ENCODE peak calls at places on chromosomes 3 and 15, in eight cellular contexts. One of them, this sample, is unnamed.

GRCh38 chr3:193788189-193788946 is 195.4 kb downstream of the OPA1 start:
- DNase-seq in HFFc6: no peak
- DNase-seq in WTC11: peak; percentile 73
- DNase-seq in Peyer's patch: peak; percentile 37
- DNase-seq in cardiac muscle cell: peak; percentile 78
- DNase-seq in OCI-LY7: peak; percentile 81
- DNase-seq in type B pancreatic cell: no peak
- DNase-seq in RWPE1: no peak
- DNase-seq in this sample: no peak

GRCh38 chr3:118692417-118692816 is 342.2 kb downstream of the IGSF11 start:
- DNase-seq in HFFc6: no peak
- DNase-seq in WTC11: no peak
- DNase-seq in Peyer's patch: no peak
- DNase-seq in cardiac muscle cell: no peak
- DNase-seq in OCI-LY7: no peak
- DNase-seq in type B pancreatic cell: no peak
- DNase-seq in RWPE1: no peak
- DNase-seq in this sample: no peak

GRCh38 chr3:22779737-22780136 is 423.4 kb upstream of the UBE2E2 start:
- DNase-seq in HFFc6: no peak
- DNase-seq in WTC11: no peak
- DNase-seq in Peyer's patch: no peak
- DNase-seq in cardiac muscle cell: peak; percentile 60
- DNase-seq in OCI-LY7: no peak
- DNase-seq in type B pancreatic cell: no peak
- DNase-seq in RWPE1: peak; percentile 9
- DNase-seq in this sample: no peak

GRCh38 chr3:54951405-54951804 is 23.5 kb upstream of the LRTM1 start:
- DNase-seq in HFFc6: peak; percentile 87
- DNase-seq in WTC11: peak; percentile 73
- DNase-seq in Peyer's patch: peak; percentile 17
- DNase-seq in cardiac muscle cell: peak; percentile 92
- DNase-seq in OCI-LY7: peak; percentile 22
- DNase-seq in type B pancreatic cell: no peak
- DNase-seq in RWPE1: peak; percentile 37
- DNase-seq in this sample: peak; percentile 60

GRCh38 chr15:93829115-93829849 is 402.1 kb upstream of the MCTP2 start:
- DNase-seq in HFFc6: no peak
- DNase-seq in WTC11: no peak
- DNase-seq in Peyer's patch: no peak
- DNase-seq in cardiac muscle cell: peak; percentile 81
- DNase-seq in OCI-LY7: no peak
- DNase-seq in type B pancreatic cell: no peak
- DNase-seq in RWPE1: peak; percentile 94
- DNase-seq in this sample: no peak

GRCh38 chr3:111903067-111903511 is 44.0 kb downstream of the PHLDB2 start:
- DNase-seq in HFFc6: peak; percentile 81
- DNase-seq in WTC11: no peak
- DNase-seq in Peyer's patch: no peak
- DNase-seq in cardiac muscle cell: peak; percentile 59
- DNase-seq in OCI-LY7: no peak
- DNase-seq in type B pancreatic cell: no peak
- DNase-seq in RWPE1: peak; percentile 92
- DNase-seq in this sample: no peak

GRCh38 chr3:141060287-141060686 is 9.1 kb downstream of the SPSB4 start:
- DNase-seq in HFFc6: no peak
- DNase-seq in WTC11: no peak
- DNase-seq in Peyer's patch: no peak
- DNase-seq in cardiac muscle cell: no peak
- DNase-seq in OCI-LY7: no peak
- DNase-seq in type B pancreatic cell: peak; percentile 34
- DNase-seq in RWPE1: no peak
- DNase-seq in this sample: no peak

GRCh38 chr15:63870403-63871209 is 36.9 kb upstream of the HERC1 start:
- DNase-seq in HFFc6: peak; percentile 83
- DNase-seq in WTC11: peak; percentile 65
- DNase-seq in Peyer's patch: no peak
- DNase-seq in cardiac muscle cell: peak; percentile 88
- DNase-seq in OCI-LY7: no peak
- DNase-seq in type B pancreatic cell: no peak
- DNase-seq in RWPE1: peak; percentile 70
- DNase-seq in this sample: no peak

GRCh38 chr15:75203908-75204263 is 2.2 kb downstream of the C15orf39 start:
- DNase-seq in HFFc6: no peak
- DNase-seq in WTC11: no peak
- DNase-seq in Peyer's patch: no peak
- DNase-seq in cardiac muscle cell: no peak
- DNase-seq in OCI-LY7: peak; percentile 24
- DNase-seq in type B pancreatic cell: no peak
- DNase-seq in RWPE1: no peak
- DNase-seq in this sample: no peak

GRCh38 chr3:27976933-27977332 is 254.8 kb upstream of the EOMES start:
- DNase-seq in HFFc6: no peak
- DNase-seq in WTC11: no peak
- DNase-seq in Peyer's patch: no peak
- DNase-seq in cardiac muscle cell: peak; percentile 55
- DNase-seq in OCI-LY7: no peak
- DNase-seq in type B pancreatic cell: no peak
- DNase-seq in RWPE1: peak; percentile 8
- DNase-seq in this sample: peak; percentile 83

GRCh38 chr15:32818758-32819405 is 101.1 kb downstream of the GREM1 start:
- DNase-seq in HFFc6: peak; percentile 25
- DNase-seq in WTC11: no peak
- DNase-seq in Peyer's patch: no peak
- DNase-seq in cardiac muscle cell: peak; percentile 57
- DNase-seq in OCI-LY7: no peak
- DNase-seq in type B pancreatic cell: no peak
- DNase-seq in RWPE1: no peak
- DNase-seq in this sample: no peak

GRCh38 chr15:78909791-78910228 is 35.0 kb downstream of the CTSH start:
- DNase-seq in HFFc6: peak; percentile 29
- DNase-seq in WTC11: peak; percentile 65
- DNase-seq in Peyer's patch: peak; percentile 36
- DNase-seq in cardiac muscle cell: peak; percentile 61
- DNase-seq in OCI-LY7: peak; percentile 66
- DNase-seq in type B pancreatic cell: no peak
- DNase-seq in RWPE1: peak; percentile 52
- DNase-seq in this sample: no peak

GRCh38 chr3:56837196-56837955 is 35.6 kb upstream of the ARHGEF3 start:
- DNase-seq in HFFc6: no peak
- DNase-seq in WTC11: no peak
- DNase-seq in Peyer's patch: no peak
- DNase-seq in cardiac muscle cell: no peak
- DNase-seq in OCI-LY7: peak; percentile 78
- DNase-seq in type B pancreatic cell: no peak
- DNase-seq in RWPE1: no peak
- DNase-seq in this sample: no peak

GRCh38 chr3:173028351-173028750 is 112.7 kb downstream of the SPATA16 start:
- DNase-seq in HFFc6: no peak
- DNase-seq in WTC11: no peak
- DNase-seq in Peyer's patch: no peak
- DNase-seq in cardiac muscle cell: no peak
- DNase-seq in OCI-LY7: no peak
- DNase-seq in type B pancreatic cell: no peak
- DNase-seq in RWPE1: no peak
- DNase-seq in this sample: no peak

GRCh38 chr15:37142371-37142770 is 42.0 kb upstream of the MEIS2 start:
- DNase-seq in HFFc6: no peak
- DNase-seq in WTC11: no peak
- DNase-seq in Peyer's patch: no peak
- DNase-seq in cardiac muscle cell: no peak
- DNase-seq in OCI-LY7: no peak
- DNase-seq in type B pancreatic cell: no peak
- DNase-seq in RWPE1: peak; percentile 37
- DNase-seq in this sample: no peak

GRCh38 chr3:53028641-53029040 is 17.2 kb downstream of the SFMBT1 start:
- DNase-seq in HFFc6: no peak
- DNase-seq in WTC11: no peak
- DNase-seq in Peyer's patch: no peak
- DNase-seq in cardiac muscle cell: no peak
- DNase-seq in OCI-LY7: no peak
- DNase-seq in type B pancreatic cell: no peak
- DNase-seq in RWPE1: no peak
- DNase-seq in this sample: no peak

GRCh38 chr3:16849795-16850194 is 35.0 kb upstream of the PLCL2 start:
- DNase-seq in HFFc6: peak; percentile 38
- DNase-seq in WTC11: no peak
- DNase-seq in Peyer's patch: no peak
- DNase-seq in cardiac muscle cell: peak; percentile 89
- DNase-seq in OCI-LY7: no peak
- DNase-seq in type B pancreatic cell: no peak
- DNase-seq in RWPE1: no peak
- DNase-seq in this sample: no peak
- TF ChIP-seq CTCF in HFFc6: no peak
- TF ChIP-seq CTCF in WTC11: no peak
- TF ChIP-seq CTCF in Peyer's patch: no peak
- TF ChIP-seq CTCF in cardiac muscle cell: no peak
- TF ChIP-seq CTCF in OCI-LY7: no peak
- TF ChIP-seq CTCF in type B pancreatic cell: no peak
- TF ChIP-seq CTCF in RWPE1: no peak
- TF ChIP-seq CTCF in this sample: no peak

GRCh38 chr3:42192334-42193200 is 73.4 kb downstream of the CCK start:
- DNase-seq in HFFc6: peak; percentile 40
- DNase-seq in WTC11: no peak
- DNase-seq in Peyer's patch: no peak
- DNase-seq in cardiac muscle cell: peak; percentile 13
- DNase-seq in OCI-LY7: peak; percentile 79
- DNase-seq in type B pancreatic cell: no peak
- DNase-seq in RWPE1: no peak
- DNase-seq in this sample: no peak

GRCh38 chr3:42190701-42191442 is 75.1 kb downstream of the CCK start:
- DNase-seq in HFFc6: peak; percentile 43
- DNase-seq in WTC11: peak; percentile 76
- DNase-seq in Peyer's patch: peak; percentile 63
- DNase-seq in cardiac muscle cell: peak; percentile 72
- DNase-seq in OCI-LY7: peak; percentile 84
- DNase-seq in type B pancreatic cell: peak; percentile 77
- DNase-seq in RWPE1: peak; percentile 38
- DNase-seq in this sample: no peak

GRCh38 chr3:42189071-42189470 is 76.9 kb downstream of the CCK start:
- DNase-seq in HFFc6: no peak
- DNase-seq in WTC11: no peak
- DNase-seq in Peyer's patch: no peak
- DNase-seq in cardiac muscle cell: no peak
- DNase-seq in OCI-LY7: no peak
- DNase-seq in type B pancreatic cell: no peak
- DNase-seq in RWPE1: no peak
- DNase-seq in this sample: no peak

GRCh38 chr3:42189746-42190145 is 76.2 kb downstream of the CCK start:
- DNase-seq in HFFc6: no peak
- DNase-seq in WTC11: no peak
- DNase-seq in Peyer's patch: no peak
- DNase-seq in cardiac muscle cell: no peak
- DNase-seq in OCI-LY7: no peak
- DNase-seq in type B pancreatic cell: no peak
- DNase-seq in RWPE1: no peak
- DNase-seq in this sample: no peak

DNA sequence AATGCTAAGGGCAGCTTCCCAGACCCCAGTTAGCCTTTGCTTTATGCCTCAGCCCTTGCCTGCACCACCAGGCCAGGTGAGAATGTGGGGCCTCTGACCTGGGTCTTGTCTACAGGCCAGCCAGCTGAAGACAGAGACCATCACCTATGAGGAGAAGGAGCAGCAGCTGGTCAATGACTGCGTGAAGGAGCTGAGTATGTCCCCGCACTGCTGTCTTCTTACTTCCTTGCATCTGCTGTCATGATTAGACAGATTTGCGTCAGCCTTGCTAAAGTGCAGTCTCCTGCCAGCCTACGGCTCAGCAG is 74.6 kb downstream of the CCK start:
- DNase-seq in HFFc6: no peak
- DNase-seq in WTC11: no peak
- DNase-seq in Peyer's patch: no peak
- DNase-seq in cardiac muscle cell: no peak
- DNase-seq in OCI-LY7: peak; percentile 70
- DNase-seq in type B pancreatic cell: no peak
- DNase-seq in RWPE1: no peak
- DNase-seq in this sample: no peak
- TF ChIP-seq CTCF in HFFc6: peak; percentile 61
- TF ChIP-seq CTCF in WTC11: no peak
- TF ChIP-seq CTCF in Peyer's patch: no peak
- TF ChIP-seq CTCF in cardiac muscle cell: no peak
- TF ChIP-seq CTCF in OCI-LY7: peak; percentile 70
- TF ChIP-seq CTCF in type B pancreatic cell: peak; percentile 48
- TF ChIP-seq CTCF in RWPE1: peak; percentile 56
- TF ChIP-seq CTCF in this sample: peak; percentile 61

DNA sequence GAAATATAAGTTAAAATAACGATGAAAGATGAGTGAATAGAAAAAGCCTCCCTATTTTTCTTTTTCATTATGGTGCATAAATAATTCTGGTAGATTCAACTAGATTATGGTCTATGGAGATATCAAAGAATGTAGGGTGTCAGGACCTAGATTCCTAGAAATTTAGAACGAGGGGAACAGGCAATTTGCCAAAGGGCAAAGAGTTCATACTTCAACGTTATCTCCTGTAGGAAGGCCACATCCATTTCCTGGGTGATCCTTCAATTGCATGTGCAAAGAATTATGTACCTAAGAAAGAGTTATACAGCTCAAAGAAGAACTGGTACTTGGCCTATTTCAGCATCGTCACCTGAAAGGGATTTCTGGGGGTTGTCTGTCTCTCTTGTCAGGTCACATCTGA is 351.8 kb downstream of the FOXP1 start:
- DNase-seq in HFFc6: no peak
- DNase-seq in WTC11: no peak
- DNase-seq in Peyer's patch: no peak
- DNase-seq in cardiac muscle cell: no peak
- DNase-seq in OCI-LY7: no peak
- DNase-seq in type B pancreatic cell: no peak
- DNase-seq in RWPE1: no peak
- DNase-seq in this sample: no peak
- TF ChIP-seq CTCF in HFFc6: no peak
- TF ChIP-seq CTCF in WTC11: no peak
- TF ChIP-seq CTCF in Peyer's patch: no peak
- TF ChIP-seq CTCF in cardiac muscle cell: no peak
- TF ChIP-seq CTCF in OCI-LY7: no peak
- TF ChIP-seq CTCF in type B pancreatic cell: no peak
- TF ChIP-seq CTCF in RWPE1: no peak
- TF ChIP-seq CTCF in this sample: no peak

GRCh38 chr15:88378259-88378658 is 88.9 kb downstream of the MRPL46 start:
- DNase-seq in HFFc6: peak; percentile 52
- DNase-seq in WTC11: no peak
- DNase-seq in Peyer's patch: no peak
- DNase-seq in cardiac muscle cell: no peak
- DNase-seq in OCI-LY7: no peak
- DNase-seq in type B pancreatic cell: no peak
- DNase-seq in RWPE1: no peak
- DNase-seq in this sample: peak; percentile 10

GRCh38 chr15:88376574-88377174 is 90.5 kb downstream of the MRPL46 start:
- DNase-seq in HFFc6: peak; percentile 25
- DNase-seq in WTC11: no peak
- DNase-seq in Peyer's patch: no peak
- DNase-seq in cardiac muscle cell: peak; percentile 23
- DNase-seq in OCI-LY7: no peak
- DNase-seq in type B pancreatic cell: no peak
- DNase-seq in RWPE1: no peak
- DNase-seq in this sample: no peak

GRCh38 chr15:88377509-88377908 is 89.7 kb downstream of the MRPL46 start:
- DNase-seq in HFFc6: no peak
- DNase-seq in WTC11: no peak
- DNase-seq in Peyer's patch: no peak
- DNase-seq in cardiac muscle cell: no peak
- DNase-seq in OCI-LY7: no peak
- DNase-seq in type B pancreatic cell: no peak
- DNase-seq in RWPE1: no peak
- DNase-seq in this sample: peak; percentile 10

GRCh38 chr15:88375234-88375926 is 91.8 kb downstream of the MRPL46 start:
- DNase-seq in HFFc6: peak; percentile 63
- DNase-seq in WTC11: no peak
- DNase-seq in Peyer's patch: no peak
- DNase-seq in cardiac muscle cell: peak; percentile 68
- DNase-seq in OCI-LY7: no peak
- DNase-seq in type B pancreatic cell: no peak
- DNase-seq in RWPE1: peak; percentile 40
- DNase-seq in this sample: no peak
- TF ChIP-seq CTCF in HFFc6: no peak
- TF ChIP-seq CTCF in WTC11: no peak
- TF ChIP-seq CTCF in Peyer's patch: no peak
- TF ChIP-seq CTCF in cardiac muscle cell: no peak
- TF ChIP-seq CTCF in OCI-LY7: no peak
- TF ChIP-seq CTCF in type B pancreatic cell: no peak
- TF ChIP-seq CTCF in RWPE1: no peak
- TF ChIP-seq CTCF in this sample: no peak